ENCODE peak calls at places on chromosomes 2 and 18, in ten cellular contexts. I is upper lobe of right lung; V is CD4-positive, CD25-positive, alpha-beta regulatory T cell; T is SJCRH30; A is lower lobe of right lung; B is psoas muscle; O is fibroblast of lung; H is stomach; W is GM23248; X is right lobe of liver. K is an unnamed sample. For H3K4me1 and H3K9me3, the result is how much of the 10 kb centered on the place peaks cover.

GRCh38 chr18:8895987-8896619 is 190.7 kb downstream of the MTCL1 start:
- DNase-seq in I (no peak), V (no peak), T (peak), A (no peak), B (no peak), O (peak), H (no peak), W (peak), X (no peak), K (no peak)

GRCh38 chr2:215367647-215368492 is 56.0 kb downstream of the ATIC start:
- DNase-seq in I (no peak), V (no peak), T (no peak), A (no peak), B (no peak), O (peak), H (no peak), W (peak), X (no peak), K (no peak)

GRCh38 chr18:44187090-44187489 is 493.6 kb upstream of the SETBP1 start:
- DNase-seq in I (no peak), V (no peak), T (no peak), A (no peak), B (no peak), O (no peak), H (no peak), W (no peak), X (no peak), K (no peak)

GRCh38 chr2:233556756-233557736 is 9.5 kb downstream of the USP40 start:
- DNase-seq in I (no peak), V (no peak), T (peak), A (no peak), B (no peak), O (peak), H (no peak), W (peak), X (no peak), K (peak)

GRCh38 chr2:10033251-10034006 is 9.9 kb upstream of the KLF11 start:
- DNase-seq in I (no peak), V (no peak), T (no peak), A (peak), B (no peak), O (no peak), H (no peak), W (no peak), X (peak), K (no peak)

GRCh38 chr2:234955971-234956509 is 4.2 kb downstream of the SH3BP4 start:
- DNase-seq in I (no peak), V (no peak), T (no peak), A (no peak), B (no peak), O (no peak), H (no peak), W (no peak), X (no peak), K (no peak)

GRCh38 chr2:172447811-172448493 is 20.6 kb downstream of the ITGA6 start:
- DNase-seq in I (no peak), V (no peak), T (no peak), A (no peak), B (no peak), O (no peak), H (no peak), W (no peak), X (no peak), K (no peak)

GRCh38 chr2:127014630-127015029 is 92.3 kb downstream of the BIN1 start:
- DNase-seq in I (no peak), V (no peak), T (no peak), A (no peak), B (no peak), O (peak), H (no peak), W (peak), X (no peak), K (peak)

GRCh38 chr2:101788995-101789970 is 91.8 kb downstream of the MAP4K4 start:
- DNase-seq in I (no peak), V (no peak), T (no peak), A (no peak), B (no peak), O (no peak), H (no peak), W (no peak), X (no peak), K (peak)

GRCh38 chr2:128180031-128180430 is 89.0 kb downstream of the UGGT1 start:
- DNase-seq in I (no peak), V (no peak), T (no peak), A (no peak), B (no peak), O (no peak), H (no peak), W (no peak), X (no peak), K (no peak)

GRCh38 chr2:220556658-220557057 is 929.2 kb downstream of the SLC4A3 start:
- DNase-seq in I (no peak), V (no peak), T (no peak), A (no peak), B (no peak), O (peak), H (no peak), W (peak), X (no peak), K (no peak)

GRCh38 chr2:202564226-202564625 is 70.5 kb upstream of the FAM117B start:
- DNase-seq in I (no peak), V (no peak), T (no peak), A (no peak), B (no peak), O (no peak), H (no peak), W (peak), X (no peak), K (no peak)

GRCh38 chr2:202605174-202605573 is 29.6 kb upstream of the FAM117B start:
- DNase-seq in I (no peak), V (no peak), T (no peak), A (no peak), B (no peak), O (peak), H (no peak), W (no peak), X (no peak), K (no peak)

GRCh38 chr2:50838316-50838715 is 193.6 kb downstream of the NRXN1 start:
- DNase-seq in I (no peak), V (no peak), T (no peak), A (no peak), B (no peak), O (peak), H (no peak), W (no peak), X (no peak), K (no peak)

GRCh38 chr2:60659026-60659425 is 97.0 kb upstream of the PAPOLG start:
- DNase-seq in I (no peak), V (no peak), T (no peak), A (no peak), B (no peak), O (no peak), H (no peak), W (no peak), X (no peak), K (no peak)

GRCh38 chr2:16166327-16166981 is 226.1 kb downstream of the MYCN start:
- DNase-seq in I (no peak), V (no peak), T (no peak), A (no peak), B (no peak), O (no peak), H (no peak), W (no peak), X (no peak), K (no peak)

GRCh38 chr2:64751286-64752260 is 97.9 kb upstream of the SERTAD2 start:
- DNase-seq in I (no peak), V (peak), T (peak), A (peak), B (no peak), O (peak), H (peak), W (peak), X (peak), K (peak)

GRCh38 chr2:1731963-1732768 is 12.1 kb downstream of the PXDN start:
- DNase-seq in I (no peak), V (no peak), T (peak), A (no peak), B (peak), O (no peak), H (peak), W (peak), X (peak), K (peak)

GRCh38 chr2:233063976-233064411 is 3.9 kb downstream of the INPP5D start:
- DNase-seq in I (peak), V (no peak), T (no peak), A (no peak), B (no peak), O (no peak), H (peak), W (no peak), X (peak), K (no peak)

GRCh38 chr2:173978447-173978846 is 13.3 kb upstream of the SP3 start:
- DNase-seq in I (no peak), V (no peak), T (peak), A (no peak), B (no peak), O (no peak), H (no peak), W (peak), X (no peak), K (no peak)

GRCh38 chr2:207502799-207503198 is 27.0 kb upstream of the CREB1 start:
- DNase-seq in I (no peak), V (no peak), T (no peak), A (no peak), B (no peak), O (no peak), H (no peak), W (no peak), X (no peak), K (no peak)

GRCh38 chr18:10142496-10143160 is 228.8 kb downstream of the VAPA start:
- DNase-seq in I (no peak), V (no peak), T (no peak), A (no peak), B (no peak), O (peak), H (no peak), W (peak), X (no peak), K (no peak)

GRCh38 chr2:74188018-74188601 is 9.4 kb upstream of the MOB1A start:
- DNase-seq in I (no peak), V (no peak), T (peak), A (no peak), B (peak), O (peak), H (no peak), W (peak), X (no peak), K (peak)

GRCh38 chr2:72562451-72563153 is 263.2 kb downstream of the EXOC6B start:
- DNase-seq in I (no peak), V (no peak), T (peak), A (no peak), B (no peak), O (peak), H (no peak), W (peak), X (no peak), K (no peak)

GRCh38 chr2:181656450-181657261 is at the start of gene CERKL:
- DNase-seq in I (peak), V (no peak), T (no peak), A (peak), B (peak), O (peak), H (peak), W (peak), X (peak), K (peak)

GRCh38 chr2:147464737-147465437 is 379.9 kb upstream of the ACVR2A start:
- DNase-seq in I (no peak), V (no peak), T (no peak), A (no peak), B (no peak), O (peak), H (no peak), W (no peak), X (no peak), K (peak)

GRCh38 chr2:20617892-20618467 is 32.9 kb downstream of the HS1BP3 start:
- DNase-seq in I (peak), V (no peak), T (peak), A (peak), B (peak), O (peak), H (peak), W (peak), X (peak), K (peak)

GRCh38 chr2:199431748-199432213 is 26.0 kb downstream of the SATB2 start:
- DNase-seq in I (no peak), V (no peak), T (no peak), A (no peak), B (no peak), O (peak), H (no peak), W (no peak), X (no peak), K (no peak)

GRCh38 chr2:222057249-222058073 is 241.3 kb downstream of the PAX3 start:
- DNase-seq in I (no peak), V (no peak), T (peak), A (no peak), B (no peak), O (no peak), H (no peak), W (peak), X (no peak), K (no peak)

GRCh38 chr2:72770879-72771461 is 54.9 kb downstream of the EXOC6B start:
- DNase-seq in I (no peak), V (peak), T (peak), A (no peak), B (no peak), O (peak), H (peak), W (peak), X (no peak), K (peak)

GRCh38 chr18:24404591-24404990 is 7.0 kb upstream of the OSBPL1A start:
- DNase-seq in I (no peak), V (no peak), T (no peak), A (no peak), B (no peak), O (no peak), H (no peak), W (no peak), X (no peak), K (no peak)

GRCh38 chr18:48693006-48693405 is 154.2 kb downstream of the CTIF start:
- DNase-seq in I (no peak), V (no peak), T (no peak), A (no peak), B (no peak), O (no peak), H (no peak), W (no peak), X (no peak), K (no peak)

GRCh38 chr18:48695671-48696070 is 156.8 kb downstream of the CTIF start:
- DNase-seq in I (no peak), V (no peak), T (no peak), A (no peak), B (no peak), O (no peak), H (no peak), W (no peak), X (no peak), K (no peak)

GRCh38 chr18:48694295-48694694 is 155.5 kb downstream of the CTIF start:
- DNase-seq in I (no peak), V (no peak), T (no peak), A (no peak), B (no peak), O (no peak), H (no peak), W (no peak), X (no peak), K (no peak)

GRCh38 chr18:48696218-48696617 is 157.4 kb downstream of the CTIF start:
- DNase-seq in I (no peak), V (no peak), T (no peak), A (no peak), B (no peak), O (no peak), H (no peak), W (no peak), X (no peak), K (no peak)

GRCh38 chr18:48693625-48694262 is 154.9 kb downstream of the CTIF start:
- DNase-seq in I (no peak), V (no peak), T (peak), A (no peak), B (no peak), O (peak), H (no peak), W (peak), X (no peak), K (no peak)
- H3K4me1 ChIP-seq in I (under half), V (under half), T (under half), A (under half), B (under half), O (under half), H (under half), W (under half), X (under half), K (under half)

GRCh38 chr2:41595235-41595634 is 452.6 kb upstream of the PKDCC start:
- DNase-seq in I (no peak), V (no peak), T (no peak), A (no peak), B (no peak), O (peak), H (no peak), W (peak), X (no peak), K (no peak)

GRCh38 chr2:41598161-41598894 is 449.5 kb upstream of the PKDCC start:
- DNase-seq in I (no peak), V (no peak), T (no peak), A (no peak), B (no peak), O (peak), H (no peak), W (peak), X (no peak), K (no peak)

GRCh38 chr2:41597672-41598071 is 450.1 kb upstream of the PKDCC start:
- DNase-seq in I (no peak), V (no peak), T (no peak), A (no peak), B (no peak), O (no peak), H (no peak), W (no peak), X (no peak), K (no peak)

GRCh38 chr2:41602351-41602750 is 445.5 kb upstream of the PKDCC start:
- DNase-seq in I (no peak), V (no peak), T (no peak), A (no peak), B (no peak), O (no peak), H (no peak), W (no peak), X (no peak), K (no peak)

DNA sequence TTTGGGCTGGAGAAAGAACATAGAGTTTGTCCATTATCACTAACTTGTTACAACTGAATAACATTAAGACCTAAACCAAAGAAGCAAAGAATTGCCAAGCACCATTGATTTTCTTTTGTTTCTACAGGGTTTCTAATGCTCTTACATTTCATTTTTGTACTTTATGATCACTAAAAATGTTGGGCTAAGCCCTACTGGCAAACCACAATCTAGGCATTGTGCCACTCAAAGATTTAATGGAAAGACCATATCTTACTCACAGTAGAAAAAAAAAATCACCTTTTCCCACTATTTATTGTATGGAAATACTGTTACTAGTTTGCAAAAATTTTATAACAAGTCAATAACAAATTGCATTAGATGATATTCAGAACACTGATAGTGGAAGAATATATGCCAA is 447.4 kb upstream of the PKDCC start:
- DNase-seq in I (no peak), V (no peak), T (no peak), A (no peak), B (no peak), O (no peak), H (no peak), W (no peak), X (no peak), K (no peak)
- H3K27ac ChIP-seq in I (no peak), V (no peak), T (no peak), A (no peak), B (no peak), O (no peak), H (no peak), W (no peak), X (no peak), K (no peak)

GRCh38 chr18:80026363-80026762 is 7.9 kb upstream of the RBFA start:
- DNase-seq in I (no peak), V (no peak), T (no peak), A (no peak), B (no peak), O (no peak), H (no peak), W (no peak), X (no peak), K (no peak)

GRCh38 chr18:80023173-80023572 is 11.1 kb upstream of the RBFA start:
- DNase-seq in I (no peak), V (no peak), T (peak), A (no peak), B (no peak), O (no peak), H (no peak), W (peak), X (no peak), K (no peak)

GRCh38 chr18:80022613-80023012 is 11.6 kb upstream of the RBFA start:
- DNase-seq in I (no peak), V (no peak), T (peak), A (no peak), B (no peak), O (peak), H (no peak), W (peak), X (no peak), K (no peak)
- H3K9me3 ChIP-seq in I (half or more), V (half or more), T (under half), A (half or more), B (half or more), O (under half), H (half or more), W (under half), X (under half), K (under half)

DNA sequence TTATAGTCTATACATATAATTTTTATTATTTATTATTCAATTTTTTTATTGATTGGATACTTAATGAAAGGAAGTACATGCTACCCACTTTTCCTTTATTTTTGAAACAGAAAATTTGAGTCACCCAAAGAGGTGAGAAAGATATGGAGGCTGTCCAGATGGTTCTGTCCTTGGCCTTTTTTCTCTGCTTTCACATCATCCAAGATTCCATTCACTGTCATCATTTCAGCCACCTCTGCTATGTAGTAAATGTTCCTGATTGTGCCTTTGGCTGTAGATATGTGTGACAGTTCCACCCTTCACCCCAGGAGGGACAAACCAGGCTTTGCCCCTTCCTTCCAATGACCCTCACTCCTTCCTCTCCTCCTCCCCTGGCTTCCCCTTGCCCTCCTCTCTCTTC is 675.7 kb upstream of the ID2 start:
- DNase-seq in I (no peak), V (no peak), T (no peak), A (no peak), B (no peak), O (no peak), H (no peak), W (peak), X (no peak), K (no peak)
- H3K4me1 ChIP-seq in I (under half), V (under half), T (under half), A (under half), B (under half), O (under half), H (under half), W (under half), X (under half), K (under half)

K was measured in hepatocyte.